ENCODE peak calls at places on chromosomes 11 and 22, in five cellular contexts. X, I, O, V and U are unnamed samples. For H3K9me3, the result is how much of the 10 kb centered on the place peaks cover.

GRCh38 chr22:23767673-23768548 is at the start of gene CHCHD10:
- DNase-seq in X (peak), I (peak), O (peak), V (peak), U (peak)

GRCh38 chr22:26579331-26579886 is 10.5 kb downstream of the TPST2 start:
- DNase-seq in X (peak), I (no peak), O (peak), V (no peak), U (no peak)

GRCh38 chr22:19882446-19883381 is 28.0 kb upstream of the GNB1L start:
- DNase-seq in X (no peak), I (no peak), O (peak), V (peak), U (peak)

GRCh38 chr22:21455334-21456089 is 11.7 kb upstream of the TMEM191C start:
- DNase-seq in X (no peak), I (no peak), O (peak), V (no peak), U (no peak)

GRCh38 chr11:70628176-70628860 is 230.0 kb downstream of the CTTN start:
- DNase-seq in X (no peak), I (no peak), O (no peak), V (no peak), U (no peak)

GRCh38 chr22:41048791-41049717 is 43.3 kb upstream of the EP300 start:
- DNase-seq in X (peak), I (peak), O (peak), V (peak), U (peak)

GRCh38 chr11:47148903-47149535 is 27.7 kb downstream of the ARFGAP2 start:
- DNase-seq in X (no peak), I (peak), O (no peak), V (no peak), U (peak)

GRCh38 chr11:107953506-107953905 is 25.3 kb downstream of the RAB39A start:
- DNase-seq in X (no peak), I (no peak), O (no peak), V (no peak), U (no peak)

GRCh38 chr11:64357904-64358535 is 942 bp upstream of the RPS6KA4 start:
- DNase-seq in X (no peak), I (no peak), O (no peak), V (no peak), U (peak)

GRCh38 chr11:18768472-18768901 is 23.1 kb downstream of the PTPN5 start:
- DNase-seq in X (no peak), I (no peak), O (no peak), V (no peak), U (no peak)

GRCh38 chr11:63549411-63549810 is 12.8 kb downstream of the PLAAT4 start:
- DNase-seq in X (no peak), I (no peak), O (no peak), V (no peak), U (peak)

GRCh38 chr11:104333977-104334376 is 170.0 kb upstream of the PDGFD start:
- DNase-seq in X (no peak), I (no peak), O (no peak), V (peak), U (peak)

GRCh38 chr11:34850339-34850738 is 65.8 kb downstream of the APIP start:
- DNase-seq in X (no peak), I (no peak), O (no peak), V (no peak), U (no peak)

GRCh38 chr11:64453466-64453865 is 94.5 kb downstream of the RPS6KA4 start:
- DNase-seq in X (no peak), I (no peak), O (peak), V (no peak), U (no peak)

GRCh38 chr11:60197442-60197841 is 14.6 kb upstream of the MS4A6A start:
- DNase-seq in X (no peak), I (no peak), O (no peak), V (no peak), U (no peak)

GRCh38 chr22:34105461-34106062 is 185.3 kb upstream of the LARGE1 start:
- DNase-seq in X (peak), I (peak), O (peak), V (peak), U (peak)

GRCh38 chr11:85256433-85256832 is 370.7 kb downstream of the DLG2 start:
- DNase-seq in X (no peak), I (no peak), O (no peak), V (no peak), U (no peak)

GRCh38 chr11:2664886-2665746 is 34.7 kb downstream of the KCNQ1OT1 start:
- DNase-seq in X (no peak), I (no peak), O (no peak), V (peak), U (no peak)

GRCh38 chr11:134756811-134757540 is 344.9 kb upstream of the B3GAT1 start:
- DNase-seq in X (no peak), I (no peak), O (no peak), V (no peak), U (no peak)

GRCh38 chr11:11512502-11512901 is 109.3 kb downstream of the GALNT18 start:
- DNase-seq in X (no peak), I (no peak), O (no peak), V (no peak), U (no peak)

GRCh38 chr11:110050201-110050506 is 43.0 kb upstream of the ZC3H12C start:
- DNase-seq in X (no peak), I (no peak), O (no peak), V (no peak), U (no peak)

GRCh38 chr22:33018232-33018864 is 39.8 kb downstream of the SYN3 start:
- DNase-seq in X (peak), I (peak), O (no peak), V (peak), U (peak)

GRCh38 chr11:61587951-61588695 is 7.2 kb upstream of the SYT7 start:
- DNase-seq in X (peak), I (peak), O (peak), V (no peak), U (no peak)

GRCh38 chr11:46134540-46134939 is 13.3 kb upstream of the PHF21A start:
- DNase-seq in X (no peak), I (no peak), O (no peak), V (no peak), U (no peak)

GRCh38 chr11:69234740-69235710 is 58.9 kb upstream of the MYEOV start:
- DNase-seq in X (no peak), I (no peak), O (no peak), V (no peak), U (peak)

GRCh38 chr22:43500792-43501785 is 89.3 kb downstream of the MPPED1 start:
- DNase-seq in X (no peak), I (no peak), O (no peak), V (no peak), U (no peak)

GRCh38 chr22:38239101-38239761 is 33.6 kb downstream of the TMEM184B start:
- DNase-seq in X (no peak), I (peak), O (peak), V (peak), U (no peak)

GRCh38 chr11:2679011-2679676 is 20.6 kb downstream of the KCNQ1OT1 start:
- DNase-seq in X (no peak), I (no peak), O (no peak), V (peak), U (no peak)

GRCh38 chr11:88979641-88980040 is 86.1 kb downstream of the GRM5 start:
- DNase-seq in X (no peak), I (no peak), O (no peak), V (no peak), U (no peak)

GRCh38 chr11:113683481-113684046 is 22.5 kb downstream of the TMPRSS5 start:
- DNase-seq in X (no peak), I (no peak), O (no peak), V (no peak), U (no peak)
- H3K9me3 ChIP-seq in X (under half), I (under half), O (under half), V (under half), U (under half)

GRCh38 chr22:36863979-36864378 is 3.2 kb downstream of the NCF4 start:
- DNase-seq in X (no peak), I (no peak), O (no peak), V (no peak), U (no peak)

GRCh38 chr22:36863281-36863680 is 2.5 kb downstream of the NCF4 start:
- DNase-seq in X (no peak), I (no peak), O (peak), V (no peak), U (no peak)

GRCh38 chr22:36864454-36865215 is 3.8 kb downstream of the NCF4 start:
- DNase-seq in X (no peak), I (no peak), O (peak), V (no peak), U (no peak)

GRCh38 chr22:36860821-36861659 is at the start of gene NCF4:
- DNase-seq in X (peak), I (peak), O (peak), V (peak), U (no peak)

DNA sequence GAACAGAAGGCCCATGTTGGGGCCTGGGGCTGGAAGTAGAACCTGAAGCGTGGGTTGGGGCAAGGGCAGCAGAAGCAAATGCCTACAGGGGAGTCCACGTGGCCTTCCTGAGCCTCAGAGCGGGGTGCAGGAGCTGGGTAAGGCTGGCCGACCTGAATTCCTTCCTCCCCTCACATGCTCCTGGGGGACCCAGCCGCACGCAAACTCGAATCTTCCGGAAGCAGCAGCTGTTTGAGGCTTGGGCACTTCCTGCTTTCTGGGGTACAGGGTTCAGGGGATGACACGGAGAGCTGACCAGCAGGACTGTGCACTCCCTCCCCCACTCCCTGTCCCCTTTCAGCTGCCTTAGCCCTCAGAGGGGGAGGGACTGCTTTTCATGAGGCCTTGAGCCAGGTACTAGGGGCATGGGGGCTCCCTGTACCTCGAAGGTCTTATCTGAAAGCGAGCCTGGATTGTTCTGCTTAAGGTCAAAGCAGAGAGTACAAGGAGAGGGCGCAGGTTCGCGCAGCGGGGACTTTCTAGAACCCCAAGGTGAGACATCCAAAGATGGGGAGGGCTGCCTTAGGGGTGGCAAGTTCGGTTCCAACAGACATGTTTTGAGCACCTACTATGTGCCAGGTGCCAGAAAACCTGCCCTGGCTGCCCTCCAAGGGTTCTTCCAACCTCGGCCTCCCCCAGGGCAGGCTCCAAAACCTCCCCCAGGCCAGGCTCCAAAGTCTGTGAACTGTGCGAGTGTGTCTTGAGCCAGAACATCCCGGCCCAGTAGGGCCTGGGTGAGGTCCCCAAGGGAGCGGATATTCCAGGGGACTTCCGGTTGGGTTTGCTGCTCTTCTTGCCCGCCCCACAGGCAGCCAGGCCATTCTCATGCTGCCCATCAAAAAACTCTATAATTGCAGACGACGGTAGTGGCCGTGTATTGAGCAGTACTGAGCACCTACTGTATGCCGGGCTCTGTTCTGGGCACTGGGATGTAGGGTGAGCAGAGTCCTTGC is 1.7 kb downstream of the NCF4 start:
- DNase-seq in X (peak), I (peak), O (peak), V (peak), U (no peak)
- H3K27ac ChIP-seq in X (peak), I (no peak), O (peak), V (peak), U (no peak)

GRCh38 chr11:106353031-106353430 is 275.6 kb downstream of the AASDHPPT start:
- DNase-seq in X (no peak), I (no peak), O (no peak), V (no peak), U (no peak)
- H3K9me3 ChIP-seq in X (under half), I (under half), O (under half), V (under half), U (under half)

GRCh38 chr11:72741849-72742521 is 10.2 kb downstream of the ARAP1 start:
- DNase-seq in X (no peak), I (no peak), O (no peak), V (no peak), U (no peak)

GRCh38 chr11:72742522-72743320 is 9.5 kb downstream of the ARAP1 start:
- DNase-seq in X (no peak), I (no peak), O (no peak), V (no peak), U (no peak)

GRCh38 chr11:72740060-72740424 is 12.2 kb downstream of the ARAP1 start:
- DNase-seq in X (no peak), I (no peak), O (no peak), V (no peak), U (no peak)

GRCh38 chr11:72740562-72741428 is 11.4 kb downstream of the ARAP1 start:
- DNase-seq in X (no peak), I (no peak), O (no peak), V (no peak), U (no peak)

DNA sequence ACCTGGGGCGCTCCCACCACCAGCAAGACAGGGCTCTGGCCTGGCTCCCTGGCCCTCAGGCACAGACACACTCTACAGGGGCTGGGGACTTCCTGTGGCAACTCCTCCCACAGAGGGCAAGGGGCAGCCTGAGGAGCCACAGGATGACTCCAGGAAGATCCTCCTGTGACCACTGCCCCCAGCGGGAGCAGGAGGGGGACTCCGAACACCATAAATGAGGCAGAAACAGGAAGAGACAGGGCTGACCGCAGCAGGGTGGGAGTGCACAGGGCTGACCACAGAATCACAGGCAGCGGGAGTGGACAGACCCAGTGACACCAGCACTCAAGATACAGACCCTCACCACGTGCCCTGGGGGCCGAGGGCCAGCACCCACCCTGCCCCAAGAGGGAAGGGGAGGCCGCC is 10.8 kb downstream of the ARAP1 start:
- DNase-seq in X (no peak), I (peak), O (peak), V (no peak), U (no peak)
- H3K27ac ChIP-seq in X (peak), I (no peak), O (peak), V (peak), U (no peak)

DNA sequence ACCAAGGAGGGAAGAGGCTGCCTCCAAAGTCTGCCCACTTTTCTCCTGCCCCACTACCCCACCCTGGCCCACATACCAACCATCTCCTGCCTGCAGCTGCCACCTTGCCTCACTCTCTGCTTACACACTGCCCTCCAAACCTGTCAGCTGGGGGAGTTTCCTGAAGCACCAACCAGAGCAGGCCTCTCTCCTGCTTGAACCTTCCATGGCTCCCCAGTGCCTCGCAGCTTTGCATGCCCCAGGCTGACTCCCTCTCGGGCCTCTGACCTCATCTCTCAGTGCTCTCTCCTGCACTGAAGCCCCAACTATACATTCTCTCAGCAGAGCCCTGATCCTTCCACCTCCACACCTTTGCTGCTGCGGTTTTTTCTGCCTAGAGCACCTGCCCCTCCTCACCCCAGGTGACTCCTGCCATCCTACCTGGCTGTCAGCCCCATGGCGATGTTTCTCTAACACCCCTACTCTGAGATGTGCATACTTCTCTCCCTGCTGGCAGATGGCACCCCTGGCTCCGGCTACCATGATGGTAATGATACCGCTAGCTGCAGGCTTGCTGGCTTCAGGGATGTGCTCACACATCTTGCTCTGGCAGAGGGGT is 43.5 kb downstream of the MN1 start:
- DNase-seq in X (no peak), I (no peak), O (no peak), V (no peak), U (no peak)
- H3K9me3 ChIP-seq in X (under half), I (under half), O (under half), V (under half), U (under half)

DNA sequence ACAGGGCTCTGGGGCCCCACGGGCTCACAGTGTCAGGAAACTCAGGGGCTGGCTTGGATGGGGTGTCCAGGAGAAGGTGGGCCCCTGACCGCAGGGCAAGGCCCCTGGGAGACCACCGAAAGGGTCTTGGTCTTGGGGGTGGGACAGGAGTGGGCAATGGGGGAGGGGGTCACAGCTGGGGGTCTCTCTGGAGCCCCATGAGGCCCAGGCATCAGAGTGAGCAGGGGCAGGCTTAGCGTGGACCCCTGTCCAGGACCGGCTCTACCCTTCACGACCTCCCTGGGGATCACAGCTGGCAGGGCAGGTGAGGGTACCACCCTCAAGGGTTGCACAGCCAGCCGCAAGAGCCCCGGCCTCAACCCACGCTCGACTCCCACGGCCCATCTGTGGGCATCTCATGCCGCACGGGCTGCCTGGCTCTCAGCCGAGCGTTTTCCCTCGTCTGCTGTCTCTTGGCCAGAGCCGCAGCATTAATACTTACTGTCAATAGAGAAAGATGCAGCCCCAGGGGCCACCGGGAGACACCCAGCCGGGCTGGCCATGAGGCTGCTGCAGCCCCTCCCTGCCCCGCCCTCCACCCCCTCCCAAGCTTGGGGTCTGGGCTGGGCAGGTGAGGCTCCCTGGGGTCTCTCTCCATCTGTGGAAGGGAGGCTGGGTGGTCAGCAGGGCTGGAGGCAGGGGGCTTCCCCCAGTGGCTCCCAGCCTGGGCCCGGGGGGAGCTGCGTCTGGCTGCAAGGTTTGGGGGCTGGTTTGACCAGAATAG is 661 bp downstream of the MUC5B start:
- DNase-seq in X (peak), I (no peak), O (peak), V (peak), U (no peak)
- H3K27ac ChIP-seq in X (no peak), I (no peak), O (no peak), V (no peak), U (no peak)

GRCh38 chr22:48835857-48836672 is 991.6 kb downstream of the BRD1 start:
- DNase-seq in X (no peak), I (no peak), O (peak), V (no peak), U (no peak)

GRCh38 chr22:48832592-48832991 is 995.1 kb downstream of the BRD1 start:
- DNase-seq in X (no peak), I (no peak), O (no peak), V (no peak), U (no peak)

GRCh38 chr22:48836673-48837340 is 990.9 kb downstream of the BRD1 start:
- DNase-seq in X (no peak), I (no peak), O (peak), V (no peak), U (no peak)

GRCh38 chr22:48835364-48835763 is 992.3 kb downstream of the BRD1 start:
- DNase-seq in X (no peak), I (no peak), O (no peak), V (no peak), U (no peak)

GRCh38 chr22:48834404-48834803 is 993.3 kb downstream of the BRD1 start:
- DNase-seq in X (no peak), I (no peak), O (no peak), V (no peak), U (no peak)
- H3K9me3 ChIP-seq in X (under half), I (under half), O (under half), V (under half), U (under half)

DNA sequence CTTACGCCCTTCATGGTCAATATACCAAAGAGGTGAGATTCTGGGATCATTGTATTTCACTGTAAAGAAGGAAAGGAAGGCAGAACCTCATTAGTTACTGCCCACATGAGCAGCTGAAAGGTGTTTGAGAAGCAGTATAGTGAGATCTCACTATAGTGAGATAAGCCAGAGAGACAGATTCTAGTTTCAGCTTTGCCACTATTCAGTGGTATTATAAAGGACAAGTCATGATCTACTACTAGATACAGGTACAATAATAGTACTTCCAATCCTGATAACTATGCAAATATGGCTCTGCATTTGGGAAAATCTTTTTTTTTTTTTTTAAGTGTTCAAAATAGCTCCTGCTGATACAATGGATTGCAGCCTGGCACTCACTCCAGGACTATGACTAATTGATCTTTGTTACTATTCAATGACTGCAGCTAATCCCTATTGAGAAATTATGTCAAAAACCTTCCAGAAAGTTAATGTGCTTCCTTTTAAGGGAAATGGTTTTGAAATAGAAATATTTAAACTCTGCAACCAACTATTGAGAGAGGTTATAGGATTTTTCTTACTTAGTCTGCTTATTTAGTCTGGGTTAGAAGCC is 8.3 kb upstream of the DLAT start:
- DNase-seq in X (no peak), I (peak), O (no peak), V (peak), U (no peak)
- H3K27ac ChIP-seq in X (peak), I (peak), O (no peak), V (peak), U (no peak)